ENCODE peak calls at places on chromosomes 11 and 22, in four cellular contexts. V is psoas muscle; B is CD4-positive, alpha-beta T cell; Z is cardiac muscle cell. E is an unnamed sample. For H3K27me3, the result is how much of the 10 kb centered on the place peaks cover.

GRCh38 chr11:69501891-69502860 is 20.7 kb downstream of the LINC01488 start:
- DNase-seq in V (no peak), Z (no peak), B (no peak), E (no peak)

GRCh38 chr11:118629761-118630661 is 22.6 kb downstream of the PHLDB1 start:
- DNase-seq in B (no peak), V (no peak), Z (no peak), E (no peak)

GRCh38 chr11:67285541-67286498 is 3.3 kb upstream of the ANKRD13D start:
- DNase-seq in V (peak), Z (no peak), B (no peak), E (no peak)

GRCh38 chr11:116504541-116505149 is 268.1 kb downstream of the BUD13 start:
- DNase-seq in V (no peak), B (no peak), Z (no peak), E (no peak)

GRCh38 chr11:108559340-108559739 is 34.2 kb downstream of the EXPH5 start:
- DNase-seq in B (no peak), V (no peak), Z (peak), E (no peak)

GRCh38 chr22:24540470-24540869 is 14.5 kb downstream of the GUCD1 start:
- DNase-seq in B (no peak), V (peak), Z (no peak), E (no peak)

GRCh38 chr11:16605440-16605970 is 132.9 kb upstream of the C11orf58 start:
- DNase-seq in B (no peak), Z (peak), V (peak), E (no peak)

GRCh38 chr11:121071456-121072236 is 29.4 kb upstream of the TECTA start:
- DNase-seq in Z (no peak), B (no peak), V (no peak), E (no peak)

GRCh38 chr22:17359501-17359900 is 9.8 kb upstream of the CECR2 start:
- DNase-seq in V (no peak), Z (peak), B (no peak), E (no peak)

GRCh38 chr11:44627911-44628729 is 62.7 kb downstream of the CD82 start:
- DNase-seq in Z (peak), B (no peak), V (peak), E (peak)

GRCh38 chr11:47609675-47610074 is 15.5 kb upstream of the C1QTNF4 start:
- DNase-seq in B (no peak), V (no peak), Z (no peak), E (peak)

GRCh38 chr22:41913842-41914534 is 886 bp downstream of the SHISA8 start:
- DNase-seq in B (no peak), Z (no peak), V (no peak), E (no peak)

GRCh38 chr11:19374189-19374588 is 133.4 kb upstream of the E2F8 start:
- DNase-seq in V (peak), B (no peak), Z (peak), E (no peak)

GRCh38 chr22:31678748-31679147 is 16.7 kb upstream of the PISD start:
- DNase-seq in V (no peak), Z (no peak), B (no peak), E (no peak)

GRCh38 chr11:104946907-104947306 is 21.5 kb downstream of the CASP4 start:
- DNase-seq in B (peak), Z (peak), V (no peak), E (no peak)

GRCh38 chr11:109037856-109038780 is 373.2 kb downstream of the DDX10 start:
- DNase-seq in B (no peak), V (no peak), Z (peak), E (no peak)

GRCh38 chr22:47276219-47276843 is 513.9 kb downstream of the TBC1D22A start:
- DNase-seq in Z (peak), B (no peak), V (no peak), E (no peak)

GRCh38 chr11:64438986-64439771 is 80.2 kb downstream of the RPS6KA4 start:
- DNase-seq in B (no peak), Z (no peak), V (no peak), E (no peak)

GRCh38 chr11:130782361-130783221 is 133.7 kb downstream of the SNX19 start:
- DNase-seq in B (no peak), V (no peak), Z (peak), E (no peak)

DNA sequence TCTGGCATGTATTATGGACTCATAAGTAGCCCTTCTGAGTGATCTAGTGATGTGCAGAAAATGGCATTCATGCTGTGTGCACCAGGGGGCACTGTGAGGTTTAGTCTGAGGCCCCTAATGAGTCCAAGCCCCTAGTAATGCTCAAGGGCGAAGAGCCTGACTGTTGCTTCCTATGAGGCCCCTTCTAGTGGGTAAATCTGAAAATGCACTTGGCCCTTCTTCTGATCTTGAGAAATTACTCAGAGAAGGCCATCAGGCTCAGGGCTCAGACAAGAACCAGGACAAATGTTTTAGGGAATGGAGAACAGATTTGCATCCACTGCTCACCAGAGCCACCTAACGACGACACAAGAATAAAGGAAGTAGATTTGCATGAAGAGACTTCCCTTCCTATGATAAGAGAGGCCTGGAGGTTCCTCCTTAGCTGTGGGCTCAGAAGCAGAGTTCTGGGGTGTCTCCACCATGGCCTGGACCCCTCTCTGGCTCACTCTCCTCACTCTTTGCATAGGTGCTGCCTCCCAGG is 75.8 kb downstream of the GGTLC2 start:
- DNase-seq in Z (peak), B (no peak), V (no peak), E (no peak)
- H3K27me3 ChIP-seq in Z (under half), B (under half), V (under half), E (under half)

DNA sequence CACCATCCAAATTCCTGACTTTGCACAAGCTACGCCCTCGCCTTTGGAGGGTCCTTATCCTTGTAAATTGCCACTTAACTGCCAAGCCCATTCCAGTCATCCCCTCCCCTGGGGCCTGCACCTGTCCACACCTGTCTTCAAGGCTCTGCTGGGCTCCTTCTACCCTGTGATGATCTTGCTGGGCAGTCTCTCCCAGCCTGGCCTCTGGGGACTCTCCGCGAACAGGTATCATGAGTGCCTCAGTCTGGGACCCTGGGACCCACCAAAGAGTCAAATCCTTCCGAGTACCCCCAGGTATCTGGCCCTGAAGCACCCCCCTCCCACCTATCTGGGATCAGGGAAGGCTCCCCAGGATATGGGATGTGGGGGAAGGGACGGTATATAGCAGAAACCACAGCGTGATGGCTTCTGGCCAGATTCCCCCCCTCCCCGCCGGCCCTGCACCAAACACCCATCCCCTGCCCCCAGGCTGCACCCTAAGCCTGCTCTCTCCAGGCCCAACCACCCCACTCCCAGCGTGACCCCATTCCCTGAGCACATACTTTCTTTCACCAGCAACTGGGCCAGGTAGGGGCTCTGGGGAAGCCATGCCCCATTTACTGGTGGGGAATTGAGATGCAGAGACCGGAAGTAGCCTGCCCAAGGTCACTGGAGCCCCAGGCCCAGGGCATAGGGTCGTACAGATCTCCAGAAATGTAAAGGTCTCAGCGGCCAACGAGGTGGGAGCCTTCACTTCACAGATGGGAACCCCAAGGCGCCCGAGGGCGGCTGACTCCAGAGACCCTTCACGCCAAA is 718 bp downstream of the ARAP1 start:
- DNase-seq in B (no peak), Z (no peak), V (no peak), E (no peak)
- H3K27ac ChIP-seq in B (peak), Z (peak), V (peak), E (peak)

GRCh38 chr11:57487021-57487778 is 26.9 kb downstream of the RTN4RL2 start:
- DNase-seq in Z (no peak), B (no peak), V (no peak), E (no peak)

GRCh38 chr11:57487920-57488319 is 27.6 kb downstream of the SLC43A1 start:
- DNase-seq in B (no peak), V (no peak), Z (no peak), E (no peak)

GRCh38 chr11:57490456-57491248 is 24.9 kb downstream of the SLC43A1 start:
- DNase-seq in V (no peak), B (no peak), Z (peak), E (no peak)

GRCh38 chr11:57493507-57494503 is 21.7 kb downstream of the SLC43A1 start:
- DNase-seq in V (peak), B (peak), Z (peak), E (no peak)

DNA sequence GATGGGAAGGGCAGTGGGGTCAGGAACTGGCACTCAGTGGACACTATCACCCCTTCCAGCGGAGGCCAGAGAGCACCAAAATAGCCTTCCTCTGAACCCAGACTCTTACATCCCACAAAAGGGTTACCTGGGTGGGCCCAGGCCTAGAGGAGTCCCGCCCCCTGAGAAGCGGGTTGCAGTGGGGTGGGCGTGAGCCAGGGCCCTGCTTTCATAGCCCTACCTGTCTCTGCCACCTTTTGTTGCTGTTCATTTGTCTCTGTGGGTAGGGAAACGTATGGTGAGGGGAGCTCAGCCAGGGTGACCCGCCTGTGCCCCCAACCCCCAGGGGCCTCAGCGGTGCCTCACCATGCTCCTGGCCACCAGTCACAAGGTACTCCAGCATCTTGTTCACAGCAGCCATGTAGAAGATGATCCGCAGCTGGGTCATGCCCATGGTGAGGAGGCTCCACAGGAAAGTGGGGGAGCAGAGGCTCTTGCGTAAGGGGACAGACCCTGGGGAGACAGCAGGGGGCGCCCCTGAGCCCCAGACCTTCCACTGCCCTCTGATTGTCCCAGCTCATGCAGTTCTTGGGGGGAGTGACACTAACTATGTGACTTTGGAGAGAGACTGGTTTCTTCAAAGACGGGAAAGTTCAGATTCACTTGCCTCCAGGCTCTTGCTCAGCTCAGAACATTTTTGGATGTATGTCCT is 24.0 kb downstream of the SLC43A1 start:
- DNase-seq in B (peak), Z (peak), V (peak), E (no peak)
- TF ChIP-seq CTCF in B (peak), Z (peak), V (peak), E (peak)

DNA sequence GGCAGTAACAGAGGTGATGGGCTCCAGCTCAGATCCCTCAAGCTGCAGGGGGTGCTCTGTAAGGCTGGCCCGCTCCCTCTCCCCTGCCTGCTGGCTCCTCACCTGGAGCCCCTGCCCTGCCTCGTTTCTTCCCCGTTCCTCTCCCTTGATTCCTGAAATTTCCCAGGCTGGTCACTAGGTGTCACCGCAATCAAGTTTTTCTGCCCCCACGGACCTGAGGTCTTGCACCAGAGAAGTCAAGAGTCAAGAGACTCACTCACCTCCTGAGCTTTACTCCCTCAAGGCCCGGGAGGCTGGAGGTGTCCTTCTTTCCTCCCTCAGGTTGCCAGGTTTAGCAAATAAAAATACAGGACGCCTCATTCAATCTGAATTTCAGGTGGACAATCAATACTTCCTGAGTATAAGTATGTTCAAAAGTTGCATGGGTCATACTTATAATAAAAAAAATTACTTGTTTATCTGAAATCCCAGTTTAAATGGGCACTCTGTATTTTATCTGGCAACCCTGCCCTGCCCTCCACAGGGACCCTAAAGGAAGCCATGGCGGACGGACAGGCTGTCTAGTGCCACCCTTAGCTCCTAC is 69.2 kb downstream of the SCUBE1 start:
- DNase-seq in B (peak), Z (peak), V (no peak), E (no peak)
- H3K27me3 ChIP-seq in B (under half), Z (under half), V (under half), E (under half)

GRCh38 chr22:20017622-20017958 is 967 bp upstream of the ARVCF start:
- DNase-seq in V (no peak), Z (no peak), B (no peak), E (no peak)

GRCh38 chr22:20014526-20015186 is 2.0 kb downstream of the ARVCF start:
- DNase-seq in Z (no peak), V (no peak), B (no peak), E (no peak)

GRCh38 chr22:20016734-20017621 is at the start of gene ARVCF:
- DNase-seq in B (peak), Z (peak), V (peak), E (peak)

GRCh38 chr22:20015187-20015625 is 1.4 kb downstream of the ARVCF start:
- DNase-seq in B (no peak), Z (no peak), V (no peak), E (no peak)

DNA sequence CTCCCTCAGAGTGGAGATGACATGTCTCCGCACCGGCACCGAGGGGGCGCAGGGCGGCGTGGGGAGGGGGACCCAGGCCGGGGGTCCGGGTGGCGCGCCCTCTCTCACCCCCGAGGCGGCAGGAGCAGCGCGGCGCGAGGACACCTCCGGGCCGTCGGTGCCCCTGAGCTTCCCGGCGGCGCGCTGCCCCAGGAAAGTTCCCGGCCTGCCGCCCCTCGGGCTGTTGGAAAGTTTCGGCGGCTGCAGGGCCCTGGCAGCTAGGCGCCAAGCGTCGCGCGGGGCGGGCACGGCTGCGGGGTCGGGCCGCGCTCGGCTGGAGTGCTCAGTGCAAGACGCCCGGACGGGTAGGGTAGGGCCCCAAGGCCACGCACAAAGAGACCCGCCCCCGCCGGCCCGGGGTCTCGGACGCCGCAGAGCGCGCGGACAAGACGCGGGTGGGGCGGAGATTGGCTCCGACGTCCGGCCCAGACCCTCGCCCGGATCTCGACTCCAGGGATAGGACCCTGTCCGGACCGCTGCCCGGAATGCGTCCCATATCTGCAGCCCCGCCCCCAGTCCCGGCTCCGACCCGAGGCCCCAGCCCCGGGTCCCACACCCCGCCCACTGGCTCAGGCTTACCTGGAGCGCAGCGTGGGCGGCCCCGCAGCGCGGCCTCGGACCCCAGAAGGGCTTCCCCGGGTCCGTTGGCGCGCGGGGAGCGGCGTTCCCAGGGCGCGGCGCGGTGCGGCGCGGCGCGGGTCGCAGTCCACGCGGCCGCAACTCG is 471 bp downstream of the ARVCF start:
- DNase-seq in V (no peak), B (no peak), Z (no peak), E (no peak)
- H3K27ac ChIP-seq in V (peak), B (no peak), Z (no peak), E (peak)

GRCh38 chr22:50732681-50733080 is 5.3 kb upstream of the ACR start:
- DNase-seq in B (no peak), Z (no peak), V (no peak), E (peak)

GRCh38 chr22:50730941-50731661 is 6.9 kb upstream of the ACR start:
- DNase-seq in V (no peak), Z (peak), B (no peak), E (no peak)

GRCh38 chr22:50730013-50730891 is 7.8 kb upstream of the ACR start:
- DNase-seq in Z (no peak), B (no peak), V (no peak), E (no peak)

GRCh38 chr22:50733521-50734342 is 4.3 kb upstream of the ACR start:
- DNase-seq in V (no peak), Z (peak), B (no peak), E (no peak)

DNA sequence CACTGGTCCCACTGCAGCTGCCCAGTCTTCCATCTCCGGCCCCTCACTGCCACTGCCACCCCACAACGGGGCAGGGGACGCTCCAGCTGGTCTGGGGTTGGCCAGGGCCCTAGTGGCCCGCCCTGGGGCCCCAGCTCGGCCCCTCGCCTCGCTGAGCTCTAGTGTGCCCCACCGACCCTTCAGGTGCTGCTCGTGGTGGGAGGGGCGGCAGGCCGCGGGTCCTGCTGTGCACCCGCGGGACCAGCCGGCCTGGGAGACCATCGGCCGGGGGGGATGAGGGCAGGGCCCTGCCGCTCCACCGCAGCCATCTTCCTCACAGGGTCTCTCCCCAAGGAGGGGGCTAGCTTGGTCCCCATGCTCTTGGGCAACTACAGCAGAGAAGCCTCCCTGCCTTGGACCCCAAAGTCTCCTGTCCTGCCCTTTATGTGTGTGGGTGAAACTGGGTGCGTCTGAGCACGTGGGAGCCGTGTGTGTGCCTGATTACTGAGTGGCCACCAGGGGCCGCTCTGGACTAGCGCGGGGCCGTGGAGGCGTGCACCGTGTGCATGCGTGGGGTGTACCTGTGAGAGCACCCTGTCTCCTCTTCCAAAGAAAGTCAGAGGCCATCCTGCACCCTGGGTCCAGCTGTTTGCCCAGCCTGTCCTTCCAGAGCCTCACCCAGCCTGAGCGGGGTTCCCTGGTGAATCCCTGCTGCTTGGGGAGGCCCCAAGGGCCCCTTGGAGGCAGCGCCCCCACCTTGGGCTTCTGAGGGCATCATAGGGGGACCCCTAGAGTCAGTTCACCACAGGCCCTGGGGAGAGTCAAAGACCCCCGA is 6.0 kb upstream of the ACR start:
- DNase-seq in Z (peak), B (peak), V (no peak), E (peak)
- TF ChIP-seq CTCF in Z (peak), B (peak), V (peak), E (peak)